ENCODE peak calls at places on chromosomes 16 and 17, in eight cellular contexts. One of them, this sample, is unnamed.

GRCh38 chr17:82358467-82359350 is at the start of gene TEX19:
- DNase-seq in gastrocnemius medialis: no peak
- DNase-seq in GM12878: no peak
- DNase-seq in ascending aorta: no peak
- DNase-seq in breast epithelium: no peak
- DNase-seq in cardiac muscle cell: no peak
- DNase-seq in body of pancreas: no peak
- DNase-seq in Karpas-422: peak; percentile 83
- DNase-seq in this sample: no peak

GRCh38 chr16:2043980-2044451 is 3.6 kb downstream of the NTHL1 start:
- DNase-seq in gastrocnemius medialis: no peak
- DNase-seq in GM12878: no peak
- DNase-seq in ascending aorta: no peak
- DNase-seq in breast epithelium: no peak
- DNase-seq in cardiac muscle cell: no peak
- DNase-seq in body of pancreas: no peak
- DNase-seq in Karpas-422: no peak
- DNase-seq in this sample: peak; percentile 84

GRCh38 chr16:35690413-35690812 is 2231.0 kb downstream of the TP53TG3F start:
- DNase-seq in gastrocnemius medialis: no peak
- DNase-seq in GM12878: no peak
- DNase-seq in ascending aorta: peak; percentile 30
- DNase-seq in breast epithelium: no peak
- DNase-seq in cardiac muscle cell: no peak
- DNase-seq in body of pancreas: no peak
- DNase-seq in Karpas-422: no peak
- DNase-seq in this sample: no peak

GRCh38 chr17:64236827-64237403 is 26.1 kb downstream of the TEX2 start:
- DNase-seq in gastrocnemius medialis: no peak
- DNase-seq in GM12878: no peak
- DNase-seq in ascending aorta: no peak
- DNase-seq in breast epithelium: no peak
- DNase-seq in cardiac muscle cell: no peak
- DNase-seq in body of pancreas: no peak
- DNase-seq in Karpas-422: peak; percentile 51
- DNase-seq in this sample: no peak

GRCh38 chr16:30927789-30928378 is 4.5 kb downstream of the FBXL19 start:
- DNase-seq in gastrocnemius medialis: no peak
- DNase-seq in GM12878: peak; percentile 35
- DNase-seq in ascending aorta: no peak
- DNase-seq in breast epithelium: peak; percentile 80
- DNase-seq in cardiac muscle cell: peak; percentile 84
- DNase-seq in body of pancreas: peak; percentile 49
- DNase-seq in Karpas-422: peak; percentile 89
- DNase-seq in this sample: no peak

GRCh38 chr17:9802701-9803100 is 11.3 kb upstream of the DHRS7C start:
- DNase-seq in gastrocnemius medialis: no peak
- DNase-seq in GM12878: no peak
- DNase-seq in ascending aorta: no peak
- DNase-seq in breast epithelium: no peak
- DNase-seq in cardiac muscle cell: no peak
- DNase-seq in body of pancreas: no peak
- DNase-seq in Karpas-422: no peak
- DNase-seq in this sample: no peak

GRCh38 chr16:74607967-74608356 is 1.0 kb upstream of the GLG1 start:
- DNase-seq in gastrocnemius medialis: no peak
- DNase-seq in GM12878: no peak
- DNase-seq in ascending aorta: no peak
- DNase-seq in breast epithelium: no peak
- DNase-seq in cardiac muscle cell: peak; percentile 8
- DNase-seq in body of pancreas: no peak
- DNase-seq in Karpas-422: peak; percentile 66
- DNase-seq in this sample: no peak

GRCh38 chr16:77788196-77789084 is at the start of gene VAT1L:
- DNase-seq in gastrocnemius medialis: no peak
- DNase-seq in GM12878: no peak
- DNase-seq in ascending aorta: peak; percentile 72
- DNase-seq in breast epithelium: no peak
- DNase-seq in cardiac muscle cell: peak; percentile 52
- DNase-seq in body of pancreas: no peak
- DNase-seq in Karpas-422: peak; percentile 84
- DNase-seq in this sample: no peak

GRCh38 chr17:10063730-10064221 is 134.6 kb downstream of the GAS7 start:
- DNase-seq in gastrocnemius medialis: no peak
- DNase-seq in GM12878: peak; percentile 56
- DNase-seq in ascending aorta: peak; percentile 80
- DNase-seq in breast epithelium: no peak
- DNase-seq in cardiac muscle cell: no peak
- DNase-seq in body of pancreas: no peak
- DNase-seq in Karpas-422: no peak
- DNase-seq in this sample: peak; percentile 70

GRCh38 chr17:36869856-36870617 is 67.2 kb upstream of the LHX1 start:
- DNase-seq in gastrocnemius medialis: no peak
- DNase-seq in GM12878: no peak
- DNase-seq in ascending aorta: no peak
- DNase-seq in breast epithelium: no peak
- DNase-seq in cardiac muscle cell: no peak
- DNase-seq in body of pancreas: no peak
- DNase-seq in Karpas-422: no peak
- DNase-seq in this sample: no peak

GRCh38 chr17:28783161-28783560 is 39.4 kb downstream of the TRAF4 start:
- DNase-seq in gastrocnemius medialis: no peak
- DNase-seq in GM12878: no peak
- DNase-seq in ascending aorta: no peak
- DNase-seq in breast epithelium: no peak
- DNase-seq in cardiac muscle cell: no peak
- DNase-seq in body of pancreas: no peak
- DNase-seq in Karpas-422: no peak
- DNase-seq in this sample: no peak

GRCh38 chr16:86484240-86484639 is 26.1 kb upstream of the FOXF1 start:
- DNase-seq in gastrocnemius medialis: no peak
- DNase-seq in GM12878: no peak
- DNase-seq in ascending aorta: no peak
- DNase-seq in breast epithelium: no peak
- DNase-seq in cardiac muscle cell: no peak
- DNase-seq in body of pancreas: no peak
- DNase-seq in Karpas-422: peak; percentile 43
- DNase-seq in this sample: no peak

DNA sequence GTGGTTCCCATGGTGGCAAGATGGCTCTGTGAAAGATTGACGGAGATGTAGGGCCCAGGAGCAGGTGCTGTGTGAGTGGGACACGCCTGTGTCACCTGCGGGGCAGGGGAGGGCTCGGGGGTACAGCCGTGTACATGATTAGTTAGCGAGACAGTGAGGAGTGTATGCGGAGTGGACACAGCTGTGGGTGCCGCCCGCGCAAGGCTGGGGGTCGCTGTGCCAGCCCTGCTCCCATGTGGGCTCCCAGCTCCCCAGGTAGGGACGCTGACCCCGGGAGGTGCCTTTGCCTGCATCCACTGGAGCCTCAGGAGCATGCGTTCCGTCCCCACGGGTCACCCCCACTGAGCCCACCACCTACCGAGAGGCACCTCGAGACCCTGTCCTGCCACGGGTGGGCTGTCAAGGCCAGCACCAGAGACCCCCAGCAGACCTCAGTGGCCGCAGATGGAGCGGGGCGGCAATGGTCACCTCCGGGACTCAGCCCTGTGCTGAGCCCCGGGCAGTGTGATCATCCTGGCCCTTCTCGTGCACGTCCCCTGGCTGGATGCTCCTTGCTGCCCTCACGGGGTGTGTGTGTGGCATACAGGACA is 7.4 kb downstream of the CAPN15 start:
- DNase-seq in gastrocnemius medialis: peak; percentile 88
- DNase-seq in GM12878: no peak
- DNase-seq in ascending aorta: no peak
- DNase-seq in breast epithelium: no peak
- DNase-seq in cardiac muscle cell: no peak
- DNase-seq in body of pancreas: no peak
- DNase-seq in Karpas-422: no peak
- DNase-seq in this sample: no peak
- H3K27ac ChIP-seq in gastrocnemius medialis: peak overlapping the region; percentile 91
- H3K27ac ChIP-seq in GM12878: no peak overlapping the region
- H3K27ac ChIP-seq in ascending aorta: no peak overlapping the region
- H3K27ac ChIP-seq in breast epithelium: no peak overlapping the region
- H3K27ac ChIP-seq in cardiac muscle cell: no peak overlapping the region
- H3K27ac ChIP-seq in body of pancreas: no peak overlapping the region
- H3K27ac ChIP-seq in Karpas-422: no peak overlapping the region
- H3K27ac ChIP-seq in this sample: no peak overlapping the region

GRCh38 chr17:81123052-81124048 is 42.0 kb upstream of the PVALEF start:
- DNase-seq in gastrocnemius medialis: no peak
- DNase-seq in GM12878: no peak
- DNase-seq in ascending aorta: no peak
- DNase-seq in breast epithelium: no peak
- DNase-seq in cardiac muscle cell: no peak
- DNase-seq in body of pancreas: no peak
- DNase-seq in Karpas-422: no peak
- DNase-seq in this sample: no peak

GRCh38 chr17:81119223-81120148 is 45.8 kb upstream of the PVALEF start:
- DNase-seq in gastrocnemius medialis: peak; percentile 13
- DNase-seq in GM12878: peak; percentile 32
- DNase-seq in ascending aorta: peak; percentile 84
- DNase-seq in breast epithelium: peak; percentile 96
- DNase-seq in cardiac muscle cell: peak; percentile 80
- DNase-seq in body of pancreas: peak; percentile 56
- DNase-seq in Karpas-422: peak; percentile 97
- DNase-seq in this sample: peak; percentile 86

GRCh38 chr17:81121841-81122733 is 43.2 kb upstream of the PVALEF start:
- DNase-seq in gastrocnemius medialis: no peak
- DNase-seq in GM12878: no peak
- DNase-seq in ascending aorta: no peak
- DNase-seq in breast epithelium: no peak
- DNase-seq in cardiac muscle cell: no peak
- DNase-seq in body of pancreas: no peak
- DNase-seq in Karpas-422: no peak
- DNase-seq in this sample: no peak

GRCh38 chr17:81120149-81120484 is 45.2 kb upstream of the PVALEF start:
- DNase-seq in gastrocnemius medialis: no peak
- DNase-seq in GM12878: no peak
- DNase-seq in ascending aorta: no peak
- DNase-seq in breast epithelium: peak; percentile 39
- DNase-seq in cardiac muscle cell: no peak
- DNase-seq in body of pancreas: no peak
- DNase-seq in Karpas-422: no peak
- DNase-seq in this sample: no peak

DNA sequence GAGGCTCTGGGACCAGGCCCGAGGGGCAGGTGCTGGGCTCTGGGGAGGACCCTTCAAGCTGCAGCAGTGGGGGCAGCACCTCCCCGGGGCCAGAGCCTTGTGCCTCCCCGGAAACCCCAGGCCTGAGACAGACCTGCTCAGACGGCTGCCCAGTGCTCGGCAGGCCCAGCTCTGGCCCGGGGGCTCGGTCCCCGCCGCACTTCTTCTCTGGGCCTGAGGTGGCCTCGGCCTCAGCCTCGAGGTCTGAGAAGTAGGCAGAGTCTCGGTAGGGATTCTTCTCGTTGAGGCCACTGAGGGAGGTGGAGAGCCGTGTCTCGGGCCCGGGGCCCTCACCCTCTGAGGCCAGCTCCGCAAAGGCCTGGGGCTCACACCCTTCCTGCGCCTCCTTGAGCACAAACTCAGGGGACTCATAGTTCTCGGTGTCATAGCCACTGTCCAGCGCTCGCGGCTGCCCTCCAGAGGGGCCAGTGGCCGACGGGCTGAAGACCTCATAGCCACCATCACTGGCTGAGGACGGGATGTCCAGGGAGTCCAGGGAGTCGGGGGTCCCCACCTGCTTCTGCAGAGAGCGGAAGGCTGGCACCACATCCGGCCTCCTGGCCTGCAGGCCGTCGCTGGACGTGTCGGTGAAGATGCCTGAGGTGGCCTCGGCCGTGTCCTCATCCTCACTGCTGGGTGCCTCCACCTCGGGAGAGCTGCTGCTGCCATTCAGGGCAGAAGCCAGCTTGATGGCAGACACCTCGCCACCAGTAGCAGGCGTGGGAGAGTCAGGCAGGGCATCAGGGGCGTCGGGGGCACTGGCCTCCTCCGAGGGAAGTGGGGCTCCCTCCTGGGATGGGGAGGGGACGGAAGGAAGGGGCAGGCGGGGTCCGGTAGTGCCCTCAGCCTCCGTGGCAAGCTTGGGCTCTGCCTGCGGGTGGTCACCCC is 44.3 kb upstream of the PVALEF start:
- DNase-seq in gastrocnemius medialis: no peak
- DNase-seq in GM12878: no peak
- DNase-seq in ascending aorta: no peak
- DNase-seq in breast epithelium: no peak
- DNase-seq in cardiac muscle cell: no peak
- DNase-seq in body of pancreas: no peak
- DNase-seq in Karpas-422: peak; percentile 51
- DNase-seq in this sample: no peak
- H3K4me3 ChIP-seq in gastrocnemius medialis: no peak overlapping the region
- H3K4me3 ChIP-seq in GM12878: no peak overlapping the region
- H3K4me3 ChIP-seq in ascending aorta: no peak overlapping the region
- H3K4me3 ChIP-seq in breast epithelium: no peak overlapping the region
- H3K4me3 ChIP-seq in cardiac muscle cell: no peak overlapping the region
- H3K4me3 ChIP-seq in body of pancreas: no peak overlapping the region
- H3K4me3 ChIP-seq in Karpas-422: no peak overlapping the region
- H3K4me3 ChIP-seq in this sample: no peak overlapping the region

GRCh38 chr16:19697756-19698318 is 20.2 kb downstream of the KNOP1 start:
- DNase-seq in gastrocnemius medialis: no peak
- DNase-seq in GM12878: no peak
- DNase-seq in ascending aorta: no peak
- DNase-seq in breast epithelium: no peak
- DNase-seq in cardiac muscle cell: no peak
- DNase-seq in body of pancreas: peak; percentile 62
- DNase-seq in Karpas-422: peak; percentile 22
- DNase-seq in this sample: no peak
- H3K36me3 ChIP-seq in gastrocnemius medialis: no peaks in the 10 kb centered on the region
- H3K36me3 ChIP-seq in GM12878: no peaks in the 10 kb centered on the region
- H3K36me3 ChIP-seq in ascending aorta: peaks cover 8% of the 10 kb centered on the region
- H3K36me3 ChIP-seq in breast epithelium: no peaks in the 10 kb centered on the region
- H3K36me3 ChIP-seq in cardiac muscle cell: peaks cover 9% of the 10 kb centered on the region
- H3K36me3 ChIP-seq in body of pancreas: no peaks in the 10 kb centered on the region
- H3K36me3 ChIP-seq in Karpas-422: no peaks in the 10 kb centered on the region
- H3K36me3 ChIP-seq in this sample: peaks cover 38% of the 10 kb centered on the region

DNA sequence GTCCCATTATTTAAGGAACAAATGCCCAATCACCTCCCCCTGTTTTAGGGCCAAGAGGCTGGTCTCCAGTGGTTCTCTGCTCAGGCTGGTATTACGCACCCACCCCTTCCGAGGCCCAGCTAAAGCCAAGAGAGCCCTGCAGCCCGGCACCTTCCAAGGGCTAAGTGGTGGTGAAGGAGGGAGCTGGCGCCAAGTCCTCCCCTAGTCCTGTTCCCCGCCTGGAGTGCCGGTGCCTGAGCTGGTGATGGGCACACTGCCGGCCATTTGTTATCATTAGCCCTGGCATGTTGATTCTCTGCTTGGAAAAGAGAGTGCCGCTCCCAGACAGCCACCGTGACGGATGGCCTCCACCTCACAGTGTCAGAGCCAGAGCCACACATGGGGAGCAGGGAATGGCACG is 31.9 kb downstream of the GRIN2C start:
- DNase-seq in gastrocnemius medialis: no peak
- DNase-seq in GM12878: no peak
- DNase-seq in ascending aorta: no peak
- DNase-seq in breast epithelium: no peak
- DNase-seq in cardiac muscle cell: no peak
- DNase-seq in body of pancreas: no peak
- DNase-seq in Karpas-422: no peak
- DNase-seq in this sample: peak; percentile 78
- H3K27ac ChIP-seq in gastrocnemius medialis: no peak overlapping the region
- H3K27ac ChIP-seq in GM12878: no peak overlapping the region
- H3K27ac ChIP-seq in ascending aorta: no peak overlapping the region
- H3K27ac ChIP-seq in breast epithelium: no peak overlapping the region
- H3K27ac ChIP-seq in cardiac muscle cell: no peak overlapping the region
- H3K27ac ChIP-seq in body of pancreas: no peak overlapping the region
- H3K27ac ChIP-seq in Karpas-422: no peak overlapping the region
- H3K27ac ChIP-seq in this sample: no peak overlapping the region

GRCh38 chr16:88784074-88784855 is 755 bp downstream of the PIEZO1 start:
- DNase-seq in gastrocnemius medialis: no peak
- DNase-seq in GM12878: no peak
- DNase-seq in ascending aorta: peak; percentile 89
- DNase-seq in breast epithelium: peak; percentile 77
- DNase-seq in cardiac muscle cell: peak; percentile 82
- DNase-seq in body of pancreas: peak; percentile 64
- DNase-seq in Karpas-422: no peak
- DNase-seq in this sample: peak; percentile 82
- H3K4me3 ChIP-seq in gastrocnemius medialis: peak overlapping the region; percentile 66
- H3K4me3 ChIP-seq in GM12878: peak overlapping the region; percentile 80
- H3K4me3 ChIP-seq in ascending aorta: peak overlapping the region; percentile 93
- H3K4me3 ChIP-seq in breast epithelium: peak overlapping the region; percentile 100
- H3K4me3 ChIP-seq in cardiac muscle cell: peak overlapping the region; percentile 68
- H3K4me3 ChIP-seq in body of pancreas: no peak overlapping the region
- H3K4me3 ChIP-seq in Karpas-422: no peak overlapping the region
- H3K4me3 ChIP-seq in this sample: peak overlapping the region; percentile 71